ENCODE peak calls at places on chromosome X, in five cellular contexts. One of them, this sample, is unnamed.

GRCh38 chrX:71619193-71619592 is 882 bp upstream of the CXCR3 start:
- DNase-seq in pancreas: no peak
- DNase-seq in cerebellar cortex: no peak
- DNase-seq in NCI-H1105: no peak
- DNase-seq in HS-5: no peak
- DNase-seq in this sample: no peak

GRCh38 chrX:104137496-104137895 is 19.3 kb downstream of the SLC25A53 start:
- DNase-seq in cerebellar cortex: peak
- DNase-seq in HS-5: no peak
- DNase-seq in pancreas: no peak
- DNase-seq in NCI-H1105: no peak
- DNase-seq in this sample: no peak

GRCh38 chrX:45771114-45771513 is 570.4 kb upstream of the DIPK2B start:
- DNase-seq in pancreas: no peak
- DNase-seq in cerebellar cortex: no peak
- DNase-seq in NCI-H1105: no peak
- DNase-seq in HS-5: peak
- DNase-seq in this sample: no peak

GRCh38 chrX:21932277-21932996 is 8.1 kb upstream of the SMS start:
- DNase-seq in HS-5: peak
- DNase-seq in NCI-H1105: no peak
- DNase-seq in cerebellar cortex: no peak
- DNase-seq in pancreas: no peak
- DNase-seq in this sample: no peak

GRCh38 chrX:95290455-95290854 is 1394.2 kb upstream of the DIAPH2 start:
- DNase-seq in NCI-H1105: no peak
- DNase-seq in cerebellar cortex: no peak
- DNase-seq in HS-5: no peak
- DNase-seq in pancreas: no peak
- DNase-seq in this sample: no peak

GRCh38 chrX:13130776-13131175 is 86.4 kb upstream of the FAM9C start:
- DNase-seq in cerebellar cortex: no peak
- DNase-seq in HS-5: no peak
- DNase-seq in NCI-H1105: no peak
- DNase-seq in pancreas: no peak
- DNase-seq in this sample: no peak

GRCh38 chrX:88558421-88558820 is 188.6 kb upstream of the CPXCR1 start:
- DNase-seq in cerebellar cortex: no peak
- DNase-seq in NCI-H1105: no peak
- DNase-seq in pancreas: no peak
- DNase-seq in HS-5: no peak
- DNase-seq in this sample: no peak

GRCh38 chrX:53290441-53291041 is 9.2 kb upstream of the IQSEC2 start:
- DNase-seq in HS-5: no peak
- DNase-seq in pancreas: no peak
- DNase-seq in NCI-H1105: no peak
- DNase-seq in cerebellar cortex: peak
- DNase-seq in this sample: no peak

GRCh38 chrX:30067677-30068076 is 147.7 kb upstream of the MAGEB2 start:
- DNase-seq in cerebellar cortex: no peak
- DNase-seq in pancreas: no peak
- DNase-seq in HS-5: no peak
- DNase-seq in NCI-H1105: no peak
- DNase-seq in this sample: no peak

GRCh38 chrX:68901512-68901911 is 72.7 kb downstream of the EFNB1 start:
- DNase-seq in pancreas: no peak
- DNase-seq in HS-5: no peak
- DNase-seq in NCI-H1105: no peak
- DNase-seq in cerebellar cortex: no peak
- DNase-seq in this sample: no peak

GRCh38 chrX:134658421-134658896 is at the start of gene PLAC1:
- DNase-seq in pancreas: no peak
- DNase-seq in HS-5: no peak
- DNase-seq in NCI-H1105: no peak
- DNase-seq in cerebellar cortex: no peak
- DNase-seq in this sample: no peak

GRCh38 chrX:23333842-23334535 is 660 bp upstream of the PTCHD1 start:
- DNase-seq in HS-5: no peak
- DNase-seq in pancreas: no peak
- DNase-seq in cerebellar cortex: peak
- DNase-seq in NCI-H1105: no peak
- DNase-seq in this sample: peak

GRCh38 chrX:39874202-39874816 is 223.4 kb downstream of the BCOR start:
- DNase-seq in cerebellar cortex: no peak
- DNase-seq in NCI-H1105: no peak
- DNase-seq in HS-5: no peak
- DNase-seq in pancreas: no peak
- DNase-seq in this sample: no peak

GRCh38 chrX:121093011-121093410 is 45.6 kb downstream of the GLUD2 start:
- DNase-seq in pancreas: no peak
- DNase-seq in HS-5: no peak
- DNase-seq in cerebellar cortex: no peak
- DNase-seq in NCI-H1105: no peak
- DNase-seq in this sample: no peak

GRCh38 chrX:71198066-71198465 is 25.0 kb upstream of the GJB1 start:
- DNase-seq in pancreas: no peak
- DNase-seq in cerebellar cortex: no peak
- DNase-seq in HS-5: no peak
- DNase-seq in NCI-H1105: no peak
- DNase-seq in this sample: no peak

GRCh38 chrX:103792916-103793540 is 16.4 kb downstream of the PLP1 start:
- DNase-seq in NCI-H1105: no peak
- DNase-seq in pancreas: no peak
- DNase-seq in HS-5: peak
- DNase-seq in cerebellar cortex: no peak
- DNase-seq in this sample: no peak

GRCh38 chrX:18461431-18461830 is 36.0 kb downstream of the CDKL5 start:
- DNase-seq in cerebellar cortex: no peak
- DNase-seq in HS-5: no peak
- DNase-seq in pancreas: no peak
- DNase-seq in NCI-H1105: no peak
- DNase-seq in this sample: no peak

GRCh38 chrX:40068048-40068447 is 29.7 kb downstream of the BCOR start:
- DNase-seq in HS-5: peak
- DNase-seq in NCI-H1105: no peak
- DNase-seq in pancreas: no peak
- DNase-seq in cerebellar cortex: no peak
- DNase-seq in this sample: no peak

GRCh38 chrX:13005671-13006473 is 31.0 kb downstream of the TMSB4X start:
- DNase-seq in NCI-H1105: no peak
- DNase-seq in HS-5: no peak
- DNase-seq in pancreas: peak
- DNase-seq in cerebellar cortex: no peak
- DNase-seq in this sample: no peak

GRCh38 chrX:2677764-2678163 is 13.3 kb upstream of the CD99 start:
- DNase-seq in HS-5: peak
- DNase-seq in NCI-H1105: no peak
- DNase-seq in cerebellar cortex: peak
- DNase-seq in pancreas: peak
- DNase-seq in this sample: peak

GRCh38 chrX:14673764-14674163 is 144.4 kb downstream of the GLRA2 start:
- DNase-seq in pancreas: no peak
- DNase-seq in HS-5: peak
- DNase-seq in NCI-H1105: peak
- DNase-seq in cerebellar cortex: no peak
- DNase-seq in this sample: peak

GRCh38 chrX:129606918-129607317 is 47.8 kb downstream of the APLN start:
- DNase-seq in cerebellar cortex: peak
- DNase-seq in HS-5: peak
- DNase-seq in NCI-H1105: peak
- DNase-seq in pancreas: peak
- DNase-seq in this sample: peak

GRCh38 chrX:23332101-23332887 is 2.4 kb upstream of the PTCHD1 start:
- DNase-seq in NCI-H1105: peak
- DNase-seq in cerebellar cortex: peak
- DNase-seq in pancreas: no peak
- DNase-seq in HS-5: no peak
- DNase-seq in this sample: peak

This sample was measured in ureter.